ENCODE peak calls at places on chromosomes 12 and 14, in four cellular contexts. One of them, this sample, is unnamed.
A peak's percentile ranks its signal among the peaks of the same experiment; 100 is the strongest.

GRCh38 chr12:70919597-70920035 is 922 bp downstream of the PTPRR start:
- DNase-seq in HCT116: no peak
- DNase-seq in GM12878: no peak
- DNase-seq in SK-N-SH: peak; percentile 48
- DNase-seq in this sample: peak; percentile 77

GRCh38 chr12:123483602-123484273 is 25.8 kb downstream of the SNRNP35 start:
- DNase-seq in GM12878: no peak
- DNase-seq in HCT116: no peak
- DNase-seq in SK-N-SH: no peak
- DNase-seq in this sample: no peak

GRCh38 chr12:21476949-21477348 is 24.5 kb downstream of the RECQL start:
- DNase-seq in SK-N-SH: no peak
- DNase-seq in GM12878: no peak
- DNase-seq in HCT116: no peak
- DNase-seq in this sample: no peak

GRCh38 chr14:73744175-73744867 is 30.1 kb upstream of the PNMA1 start:
- DNase-seq in SK-N-SH: no peak
- DNase-seq in GM12878: no peak
- DNase-seq in HCT116: no peak
- DNase-seq in this sample: no peak

GRCh38 chr14:34971801-34972200 is 11.0 kb upstream of the SRP54 start:
- DNase-seq in SK-N-SH: no peak
- DNase-seq in HCT116: no peak
- DNase-seq in GM12878: no peak
- DNase-seq in this sample: no peak

GRCh38 chr12:81078469-81079196 is 754 bp downstream of the ACSS3 start:
- DNase-seq in SK-N-SH: no peak
- DNase-seq in GM12878: no peak
- DNase-seq in HCT116: no peak
- DNase-seq in this sample: no peak

GRCh38 chr12:117165342-117165741 is 24.9 kb downstream of the FBXO21 start:
- DNase-seq in SK-N-SH: no peak
- DNase-seq in HCT116: no peak
- DNase-seq in GM12878: no peak
- DNase-seq in this sample: no peak

GRCh38 chr14:39956372-39956771 is 524.1 kb upstream of the FBXO33 start:
- DNase-seq in HCT116: peak; percentile 6
- DNase-seq in GM12878: no peak
- DNase-seq in SK-N-SH: no peak
- DNase-seq in this sample: peak; percentile 56

GRCh38 chr12:89366676-89367364 is 14.5 kb upstream of the DUSP6 start:
- DNase-seq in HCT116: no peak
- DNase-seq in GM12878: no peak
- DNase-seq in SK-N-SH: no peak
- DNase-seq in this sample: no peak

GRCh38 chr14:69763761-69764510 is 3.0 kb upstream of the SRSF5 start:
- DNase-seq in SK-N-SH: no peak
- DNase-seq in GM12878: no peak
- DNase-seq in HCT116: no peak
- DNase-seq in this sample: no peak

GRCh38 chr14:85057266-85057665 is 472.7 kb upstream of the FLRT2 start:
- DNase-seq in GM12878: no peak
- DNase-seq in HCT116: no peak
- DNase-seq in SK-N-SH: no peak
- DNase-seq in this sample: no peak

GRCh38 chr12:95740751-95741150 is 49.8 kb downstream of the NTN4 start:
- DNase-seq in SK-N-SH: no peak
- DNase-seq in HCT116: no peak
- DNase-seq in GM12878: no peak
- DNase-seq in this sample: peak; percentile 42

GRCh38 chr14:75422169-75422568 is 5.7 kb upstream of the JDP2 start:
- DNase-seq in SK-N-SH: no peak
- DNase-seq in HCT116: no peak
- DNase-seq in GM12878: no peak
- DNase-seq in this sample: no peak

GRCh38 chr12:4957781-4958180 is 48.1 kb downstream of the KCNA1 start:
- DNase-seq in HCT116: no peak
- DNase-seq in GM12878: no peak
- DNase-seq in SK-N-SH: no peak
- DNase-seq in this sample: no peak

GRCh38 chr12:12538535-12538934 is 24.1 kb downstream of the DUSP16 start:
- DNase-seq in HCT116: no peak
- DNase-seq in SK-N-SH: no peak
- DNase-seq in GM12878: no peak
- DNase-seq in this sample: no peak

GRCh38 chr14:99229654-99230215 is 42.3 kb downstream of the BCL11B start:
- DNase-seq in GM12878: no peak
- DNase-seq in HCT116: no peak
- DNase-seq in SK-N-SH: no peak
- DNase-seq in this sample: no peak

GRCh38 chr14:91154851-91155625 is 41.2 kb downstream of the DGLUCY start:
- DNase-seq in GM12878: no peak
- DNase-seq in HCT116: peak; percentile 29
- DNase-seq in SK-N-SH: peak; percentile 40
- DNase-seq in this sample: peak; percentile 69

GRCh38 chr12:49542592-49543160 is 3.8 kb downstream of the KCNH3 start:
- DNase-seq in GM12878: no peak
- DNase-seq in SK-N-SH: no peak
- DNase-seq in HCT116: no peak
- DNase-seq in this sample: no peak

GRCh38 chr14:23750357-23750756 is 114.2 kb downstream of the DHRS2 start:
- DNase-seq in SK-N-SH: no peak
- DNase-seq in GM12878: no peak
- DNase-seq in HCT116: no peak
- DNase-seq in this sample: no peak

GRCh38 chr14:51094282-51094821 is 553 bp downstream of the TRIM9 start:
- DNase-seq in GM12878: no peak
- DNase-seq in SK-N-SH: peak; percentile 53
- DNase-seq in HCT116: no peak
- DNase-seq in this sample: no peak

DNA sequence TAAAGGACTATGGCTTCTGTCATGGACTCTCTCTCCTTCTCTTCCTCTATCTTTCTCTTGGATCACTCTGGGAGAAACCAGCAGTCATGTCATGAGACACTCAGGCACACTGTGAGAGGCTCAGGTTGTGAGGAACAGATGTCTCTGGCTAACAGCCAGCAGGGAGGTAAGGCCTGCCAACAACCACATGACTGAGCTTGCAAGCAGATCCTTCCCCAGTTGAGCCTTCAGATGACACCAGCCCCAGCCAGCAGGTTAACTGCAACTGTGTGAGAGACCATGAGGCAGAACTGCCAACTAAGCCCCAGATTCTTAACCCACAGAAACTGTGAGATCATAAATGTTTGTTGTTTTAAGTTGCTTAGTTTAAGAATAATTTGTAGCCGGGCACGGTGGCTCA is 90.6 kb downstream of the VCPKMT start:
- DNase-seq in HCT116: no peak
- DNase-seq in SK-N-SH: no peak
- DNase-seq in GM12878: no peak
- DNase-seq in this sample: no peak
- TF ChIP-seq JUND in HCT116: no peak
- TF ChIP-seq JUND in SK-N-SH: no peak
- TF ChIP-seq JUND in GM12878: no peak
- TF ChIP-seq JUND in this sample: no peak

GRCh38 chr14:103384450-103385152 is 614 bp upstream of the MARK3 start:
- DNase-seq in HCT116: no peak
- DNase-seq in SK-N-SH: no peak
- DNase-seq in GM12878: no peak
- DNase-seq in this sample: no peak
- TF ChIP-seq JUND in HCT116: no peak
- TF ChIP-seq JUND in SK-N-SH: no peak
- TF ChIP-seq JUND in GM12878: no peak
- TF ChIP-seq JUND in this sample: no peak

GRCh38 chr14:95575820-95576473 is 41.1 kb downstream of the GLRX5 start:
- DNase-seq in HCT116: no peak
- DNase-seq in GM12878: no peak
- DNase-seq in SK-N-SH: no peak
- DNase-seq in this sample: no peak

GRCh38 chr14:95577875-95578274 is 43.0 kb downstream of the GLRX5 start:
- DNase-seq in HCT116: no peak
- DNase-seq in SK-N-SH: no peak
- DNase-seq in GM12878: no peak
- DNase-seq in this sample: no peak

GRCh38 chr14:95573313-95573712 is 38.5 kb downstream of the GLRX5 start:
- DNase-seq in HCT116: no peak
- DNase-seq in SK-N-SH: no peak
- DNase-seq in GM12878: no peak
- DNase-seq in this sample: no peak

DNA sequence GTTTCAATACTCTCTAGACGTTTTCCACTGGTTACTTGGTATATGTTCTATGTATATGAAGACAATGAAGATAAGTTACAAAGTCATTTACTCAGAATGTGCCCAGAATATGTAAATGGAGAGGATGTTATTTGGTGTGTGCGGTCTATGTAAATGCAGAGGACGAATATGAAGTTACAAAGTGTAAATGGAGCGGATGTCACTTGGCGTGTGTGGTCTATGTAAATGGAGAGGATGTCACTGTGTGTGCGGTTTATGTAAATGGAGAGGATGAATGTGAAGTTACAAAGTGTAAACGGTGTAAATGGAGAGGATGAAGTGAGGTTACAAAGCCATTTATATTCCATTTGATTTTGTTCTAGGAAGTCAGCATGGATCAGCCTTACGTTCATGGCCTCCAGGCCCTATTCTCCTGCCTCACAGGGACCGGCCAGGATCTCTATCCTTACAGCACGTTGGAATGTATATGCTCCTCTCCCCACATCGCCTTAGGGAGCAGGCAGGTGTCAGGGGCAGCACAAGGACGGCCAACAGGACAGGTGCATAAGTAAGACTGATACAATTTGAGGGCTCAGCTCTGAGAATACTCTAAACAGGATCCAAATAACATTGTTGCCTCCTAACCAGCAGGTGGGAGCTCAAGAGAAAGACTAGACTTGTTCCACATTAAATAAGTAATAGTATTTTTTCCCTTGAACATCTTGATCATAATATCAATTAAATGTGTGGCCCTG is 42.4 kb downstream of the GLRX5 start:
- DNase-seq in HCT116: no peak
- DNase-seq in SK-N-SH: no peak
- DNase-seq in GM12878: peak; percentile 89
- DNase-seq in this sample: no peak
- TF ChIP-seq JUND in HCT116: no peak
- TF ChIP-seq JUND in SK-N-SH: no peak
- TF ChIP-seq JUND in GM12878: no peak
- TF ChIP-seq JUND in this sample: no peak

DNA sequence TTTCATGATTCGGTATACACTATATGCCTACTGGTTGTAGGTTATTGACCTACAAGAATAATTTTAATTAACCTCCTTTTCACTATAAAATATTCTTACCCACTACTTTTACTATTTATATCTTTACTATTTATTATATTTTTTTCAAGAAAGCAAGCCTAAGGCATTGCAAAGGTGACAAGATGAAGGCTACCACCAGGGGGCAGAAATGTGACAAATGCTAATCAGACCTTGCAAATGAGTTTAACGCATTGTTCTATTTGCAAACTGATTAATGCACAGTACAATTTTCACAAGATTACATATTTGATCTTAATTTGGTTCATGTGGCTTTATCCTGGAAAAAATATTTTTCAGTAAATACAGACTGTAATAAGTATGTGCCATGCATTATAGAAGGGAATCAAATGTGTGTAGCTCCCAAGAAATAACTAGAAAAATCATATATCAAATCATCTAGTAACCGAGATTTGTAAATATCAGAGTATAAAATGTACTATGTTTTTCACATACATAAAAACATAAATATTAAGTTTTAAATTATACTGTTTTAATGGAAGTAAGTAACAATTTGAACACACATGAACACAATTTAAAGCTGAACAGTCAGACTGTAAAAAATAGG is 107.0 kb downstream of the ADAMTS20 start:
- DNase-seq in SK-N-SH: peak; percentile 10
- DNase-seq in HCT116: peak; percentile 73
- DNase-seq in GM12878: peak; percentile 4
- DNase-seq in this sample: no peak
- TF ChIP-seq JUND in SK-N-SH: no peak
- TF ChIP-seq JUND in HCT116: no peak
- TF ChIP-seq JUND in GM12878: no peak
- TF ChIP-seq JUND in this sample: no peak

DNA sequence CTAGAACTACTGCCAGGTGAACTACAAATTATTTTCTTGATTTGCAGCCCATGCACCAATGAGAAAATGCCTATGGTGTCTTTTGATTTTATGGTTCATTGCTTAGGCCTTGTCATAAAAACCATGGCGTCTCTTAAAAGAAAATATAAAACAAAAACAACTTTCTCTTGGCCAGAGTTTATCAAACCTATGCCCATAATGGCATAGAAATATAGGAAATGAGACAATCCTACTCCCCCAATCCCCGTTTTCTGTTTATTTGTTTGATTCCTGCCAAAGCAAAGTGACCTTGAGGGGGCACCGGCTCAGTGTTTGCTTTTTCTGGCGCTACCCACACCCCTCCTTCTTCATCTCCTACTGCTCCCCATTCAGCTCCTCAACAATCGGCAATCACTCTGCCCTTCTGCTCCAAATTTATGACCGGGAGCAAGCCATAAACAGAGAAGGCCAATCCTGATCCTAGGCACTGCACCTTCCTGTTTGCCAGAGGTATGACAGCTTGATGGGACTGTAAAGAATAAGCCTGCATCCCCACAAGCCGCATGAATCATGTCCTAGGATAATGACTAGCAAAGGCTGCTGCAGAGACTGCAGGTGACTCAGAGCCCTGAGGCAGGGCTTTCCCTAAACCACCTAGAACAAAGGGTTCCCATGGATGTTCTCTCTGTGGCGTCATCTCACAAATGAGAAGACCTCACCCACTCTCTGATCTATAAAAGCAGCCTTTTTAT is 874.9 kb downstream of the NRXN3 start:
- DNase-seq in HCT116: no peak
- DNase-seq in SK-N-SH: no peak
- DNase-seq in GM12878: no peak
- DNase-seq in this sample: no peak
- TF ChIP-seq JUND in HCT116: no peak
- TF ChIP-seq JUND in SK-N-SH: peak; percentile 50
- TF ChIP-seq JUND in GM12878: no peak
- TF ChIP-seq JUND in this sample: no peak

This sample was measured in T47D.